ENCODE peak calls at places on chromosomes 1 and 21, in seven cellular contexts. A, M, N, G, D, O and Z are unnamed samples.

GRCh38 chr1:951364-951763 is 7.7 kb downstream of the NOC2L start:
- DNase-seq in A (no peak), M (no peak), N (no peak), G (no peak), D (no peak), O (no peak), Z (no peak)

GRCh38 chr1:248844526-248844925 is 6.5 kb downstream of the ZNF672 start:
- DNase-seq in A (no peak), M (no peak), N (no peak), G (no peak), D (no peak), O (no peak), Z (no peak)

GRCh38 chr1:214514032-214514818 is 37.2 kb downstream of the PTPN14 start:
- DNase-seq in A (no peak), M (no peak), N (no peak), G (no peak), D (no peak), O (no peak), Z (no peak)

GRCh38 chr1:93448983-93449805 is 1.3 kb downstream of the FNBP1L start:
- DNase-seq in A (no peak), M (no peak), N (peak), G (no peak), D (peak), O (peak), Z (no peak)

GRCh38 chr1:107914144-107914543 is 50.8 kb downstream of the VAV3 start:
- DNase-seq in A (no peak), M (no peak), N (no peak), G (no peak), D (no peak), O (no peak), Z (no peak)

GRCh38 chr1:31414692-31415370 is 1.8 kb downstream of the SERINC2 start:
- DNase-seq in A (no peak), M (no peak), N (no peak), G (no peak), D (no peak), O (no peak), Z (no peak)

GRCh38 chr1:109821831-109822745 is 58.4 kb upstream of the EPS8L3 start:
- DNase-seq in A (no peak), M (no peak), N (no peak), G (peak), D (no peak), O (peak), Z (no peak)

GRCh38 chr1:224201336-224201735 is 18.3 kb downstream of the DEGS1 start:
- DNase-seq in A (no peak), M (no peak), N (peak), G (no peak), D (no peak), O (no peak), Z (no peak)

GRCh38 chr1:201025571-201026002 is 2.1 kb upstream of the KIF21B start:
- DNase-seq in A (no peak), M (no peak), N (no peak), G (peak), D (no peak), O (no peak), Z (peak)

GRCh38 chr1:24373710-24374109 is 39.9 kb downstream of the STPG1 start:
- DNase-seq in A (no peak), M (no peak), N (no peak), G (no peak), D (no peak), O (no peak), Z (no peak)

GRCh38 chr21:32301596-32301995 is 2.9 kb downstream of the MRAP start:
- DNase-seq in A (no peak), M (no peak), N (peak), G (no peak), D (no peak), O (no peak), Z (no peak)

GRCh38 chr1:184160236-184160635 is 108.7 kb downstream of the TSEN15 start:
- DNase-seq in A (no peak), M (peak), N (no peak), G (no peak), D (no peak), O (no peak), Z (no peak)

GRCh38 chr1:19260211-19261138 is 8.9 kb downstream of the MRTO4 start:
- DNase-seq in A (no peak), M (no peak), N (no peak), G (no peak), D (no peak), O (no peak), Z (no peak)

GRCh38 chr1:86380257-86380861 is 15.8 kb downstream of the ODF2L start:
- DNase-seq in A (no peak), M (peak), N (peak), G (peak), D (peak), O (no peak), Z (no peak)

GRCh38 chr1:152517237-152517811 is 3.0 kb downstream of the CRCT1 start:
- DNase-seq in A (no peak), M (no peak), N (no peak), G (no peak), D (no peak), O (no peak), Z (no peak)
- TF ChIP-seq TAF1 in A (no peak), M (no peak), N (no peak), G (no peak), D (no peak), O (no peak), Z (no peak)

GRCh38 chr1:197027359-197027758 is 39.7 kb downstream of the F13B start:
- DNase-seq in A (no peak), M (no peak), N (no peak), G (no peak), D (no peak), O (no peak), Z (no peak)

GRCh38 chr1:197017558-197018146 is 40.3 kb downstream of the CFHR5 start:
- DNase-seq in A (no peak), M (no peak), N (no peak), G (peak), D (peak), O (no peak), Z (no peak)

GRCh38 chr1:197016751-197017150 is 39.4 kb downstream of the CFHR5 start:
- DNase-seq in A (no peak), M (no peak), N (no peak), G (no peak), D (no peak), O (no peak), Z (no peak)

GRCh38 chr1:197024460-197024859 is 42.6 kb downstream of the F13B start:
- DNase-seq in A (no peak), M (no peak), N (peak), G (no peak), D (no peak), O (no peak), Z (no peak)

DNA sequence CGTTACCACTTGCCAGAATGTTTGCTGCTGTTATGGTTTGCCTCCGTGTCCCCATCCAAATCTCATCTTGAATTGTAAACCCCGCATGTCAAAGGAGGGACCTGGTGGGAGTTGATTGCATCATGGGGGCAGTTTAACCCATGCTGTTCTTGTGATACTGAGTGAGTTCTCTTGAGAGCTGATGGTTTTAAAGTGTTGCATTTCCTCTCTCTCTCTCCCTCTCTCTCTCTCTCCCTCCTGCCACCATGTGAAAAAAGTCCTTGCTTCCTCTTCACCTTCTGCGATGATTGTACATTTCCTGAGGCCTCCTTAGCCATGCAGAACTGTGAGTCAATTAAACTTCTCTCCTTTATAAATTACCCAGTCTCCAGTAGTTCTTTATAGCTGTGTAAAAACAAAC is 44.4 kb downstream of the CFHR5 start:
- DNase-seq in A (no peak), M (no peak), N (no peak), G (no peak), D (no peak), O (no peak), Z (no peak)
- TF ChIP-seq TAF1 in A (no peak), M (no peak), N (no peak), G (no peak), D (no peak), O (no peak), Z (no peak)

GRCh38 chr1:168585191-168585590 is 8.8 kb downstream of the XCL1 start:
- DNase-seq in A (no peak), M (no peak), N (no peak), G (no peak), D (no peak), O (no peak), Z (no peak)
- TF ChIP-seq TAF1 in A (no peak), M (no peak), N (no peak), G (no peak), D (no peak), O (no peak), Z (no peak)

GRCh38 chr1:167328306-167328705 is 107.6 kb downstream of the POU2F1 start:
- DNase-seq in A (no peak), M (peak), N (no peak), G (no peak), D (no peak), O (no peak), Z (no peak)
- TF ChIP-seq TAF1 in A (no peak), M (no peak), N (no peak), G (no peak), D (no peak), O (no peak), Z (no peak)

DNA sequence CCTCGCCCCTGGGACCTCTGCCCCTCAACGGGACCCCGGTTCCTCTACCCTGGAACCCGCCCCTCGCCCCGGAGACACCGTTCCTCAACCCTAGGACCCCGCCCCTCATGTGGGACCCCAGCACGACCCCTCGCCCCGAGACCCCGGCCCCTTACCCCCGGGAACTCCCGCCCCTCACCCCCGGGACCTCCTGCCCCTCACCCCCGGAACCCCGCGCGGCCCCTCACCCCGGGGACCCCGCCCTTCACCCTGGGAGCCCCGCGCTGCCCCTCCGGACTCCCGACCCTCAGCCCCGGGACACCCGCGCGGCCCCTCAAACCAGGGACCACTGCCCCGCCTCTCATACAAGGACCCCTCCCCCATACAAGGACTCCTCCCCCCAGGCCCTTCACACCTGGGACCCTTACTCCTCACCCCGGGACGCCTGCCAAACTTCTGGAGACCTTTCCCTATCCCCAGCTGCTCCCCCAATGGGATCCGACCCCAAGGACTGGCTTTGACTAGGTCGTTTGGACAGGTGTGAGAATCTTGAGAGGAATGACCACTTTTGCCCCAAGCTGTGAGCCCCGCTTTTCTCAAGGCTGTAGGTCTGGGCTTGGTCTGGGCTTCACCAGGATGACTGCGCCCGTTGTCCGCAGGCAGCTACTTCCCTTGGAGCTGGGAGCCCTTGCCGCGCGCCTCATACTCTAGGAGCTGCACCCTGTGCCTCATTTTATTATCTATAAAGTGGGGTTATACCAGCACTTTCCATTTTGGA is 843 bp downstream of the DIP2A start:
- DNase-seq in A (no peak), M (no peak), N (no peak), G (peak), D (no peak), O (peak), Z (no peak)
- TF ChIP-seq TAF1 in A (no peak), M (no peak), N (no peak), G (no peak), D (no peak), O (no peak), Z (no peak)

DNA sequence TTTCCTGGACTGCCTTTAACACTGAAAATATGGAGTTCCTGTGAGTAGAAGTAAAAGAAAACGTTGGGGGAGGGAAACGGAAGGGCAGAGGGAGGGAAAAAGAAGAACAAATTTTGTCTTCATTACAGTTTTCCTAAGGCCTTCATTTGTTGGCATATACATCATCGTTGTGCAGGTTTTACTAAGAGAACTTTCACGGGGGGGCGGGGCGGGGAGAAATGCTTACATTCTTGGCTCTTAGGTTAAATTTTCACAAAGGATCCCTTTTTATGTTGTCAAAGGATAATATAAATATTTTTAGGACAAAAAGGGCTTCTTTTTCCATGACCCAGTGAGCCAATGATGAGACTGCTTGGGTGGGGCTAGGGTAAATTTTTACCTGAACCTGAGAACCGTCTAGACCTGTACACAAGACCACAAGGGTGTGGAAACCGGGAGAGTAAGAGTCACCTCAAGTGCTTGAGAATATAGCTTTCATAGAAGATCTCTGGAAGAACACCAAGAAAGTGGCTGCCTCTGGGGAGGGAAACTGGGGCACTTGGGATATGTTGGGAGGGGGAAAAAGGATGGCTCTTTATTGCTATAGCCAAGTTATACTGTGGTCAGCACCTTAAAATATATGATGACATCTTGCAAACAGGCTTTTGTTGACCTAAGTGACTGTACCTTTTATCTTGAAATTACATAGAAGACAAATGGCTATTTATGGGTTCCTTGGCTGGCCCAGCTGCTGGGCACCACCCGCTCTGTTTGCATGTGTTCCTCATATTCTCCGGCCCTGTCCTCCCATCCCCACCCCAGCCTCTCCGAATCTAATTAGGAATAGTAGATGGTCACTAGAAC is 2.0 kb upstream of the UTP25 start:
- DNase-seq in A (no peak), M (no peak), N (no peak), G (peak), D (no peak), O (peak), Z (no peak)
- TF ChIP-seq TAF1 in A (no peak), M (no peak), N (no peak), G (no peak), D (no peak), O (no peak), Z (no peak)

GRCh38 chr1:28451011-28451410 is 54.8 kb upstream of the RCC1 start:
- DNase-seq in A (no peak), M (no peak), N (no peak), G (no peak), D (no peak), O (no peak), Z (no peak)

GRCh38 chr1:28456078-28456477 is 49.8 kb upstream of the RCC1 start:
- DNase-seq in A (no peak), M (no peak), N (no peak), G (no peak), D (no peak), O (no peak), Z (no peak)

GRCh38 chr1:28447674-28448073 is 58.2 kb upstream of the RCC1 start:
- DNase-seq in A (no peak), M (no peak), N (peak), G (no peak), D (no peak), O (no peak), Z (no peak)

GRCh38 chr1:28449904-28450303 is 55.9 kb upstream of the RCC1 start:
- DNase-seq in A (peak), M (peak), N (no peak), G (peak), D (peak), O (no peak), Z (peak)

GRCh38 chr1:28450561-28450960 is 55.3 kb upstream of the RCC1 start:
- DNase-seq in A (no peak), M (no peak), N (no peak), G (no peak), D (no peak), O (no peak), Z (no peak)
- TF ChIP-seq TAF1 in A (no peak), M (no peak), N (no peak), G (no peak), D (no peak), O (no peak), Z (no peak)

DNA sequence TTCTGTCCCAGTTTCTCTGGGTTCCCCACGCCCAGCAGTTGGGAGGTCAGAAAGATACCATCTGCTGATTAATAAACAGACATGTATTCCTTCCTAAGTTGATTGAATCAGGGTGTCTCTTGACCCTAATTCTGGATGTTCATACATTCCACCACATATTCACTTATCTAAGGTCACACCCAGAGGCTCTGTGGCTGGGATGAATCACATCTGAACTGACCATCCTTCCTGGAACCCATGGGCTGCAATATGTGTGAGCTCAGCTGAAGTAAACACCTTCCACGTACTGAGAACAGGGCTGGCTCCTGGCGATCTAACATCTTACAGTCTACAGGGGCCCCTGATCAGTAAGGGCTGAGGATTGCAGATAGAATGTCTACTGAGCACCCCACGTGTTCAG is 20.5 kb upstream of the TRABD2B start:
- DNase-seq in A (no peak), M (no peak), N (no peak), G (no peak), D (no peak), O (no peak), Z (no peak)
- TF ChIP-seq TAF1 in A (no peak), M (no peak), N (no peak), G (no peak), D (no peak), O (no peak), Z (no peak)

GRCh38 chr1:154956557-154956956 is 658 bp upstream of the PBXIP1 start:
- DNase-seq in A (no peak), M (no peak), N (no peak), G (no peak), D (no peak), O (no peak), Z (no peak)
- TF ChIP-seq TAF1 in A (no peak), M (no peak), N (no peak), G (no peak), D (no peak), O (no peak), Z (no peak)